ENCODE peak calls at places on chromosomes 2 and 18, in ten cellular contexts. F is MM.1S, N is Panc1, U is AG04450, K is HL-60, C is PC-3, E is kidney epithelial cell, G is HFF-Myc, M is pancreas, Q is foreskin fibroblast. D is an unnamed sample.

GRCh38 chr2:157875720-157876065 is 437 bp downstream of the ACVR1 start:
- DNase-seq in K (no peak), E (no peak), M (no peak), G (no peak), U (no peak), N (no peak), Q (no peak), F (peak; percentile 54), C (peak; percentile 36), D (no peak)

GRCh38 chr18:36856815-36857214 is 27.9 kb downstream of the KIAA1328 start:
- DNase-seq in U (no peak), K (no peak), N (no peak), G (no peak), Q (no peak), E (no peak), C (no peak), F (no peak), M (no peak), D (no peak)

GRCh38 chr2:101306410-101306809 is 2.1 kb downstream of the RNF149 start:
- DNase-seq in K (peak; percentile 57), F (peak; percentile 17), Q (peak; percentile 18), U (no peak), M (peak; percentile 49), N (no peak), E (no peak), C (no peak), G (no peak), D (no peak)

GRCh38 chr2:235505210-235505741 is 11.4 kb downstream of the AGAP1 start:
- DNase-seq in N (no peak), M (peak; percentile 63), U (no peak), C (peak; percentile 65), G (no peak), E (no peak), K (no peak), Q (no peak), F (no peak), D (no peak)

GRCh38 chr18:51342815-51343214 is 145.3 kb upstream of the MEX3C start:
- DNase-seq in K (no peak), G (peak; percentile 10), C (peak; percentile 65), N (no peak), Q (peak; percentile 16), E (peak; percentile 56), U (no peak), M (no peak), F (peak; percentile 22), D (no peak)

GRCh38 chr2:128578406-128579385 is 260.0 kb upstream of the HS6ST1 start:
- DNase-seq in N (no peak), U (no peak), G (peak; percentile 52), E (no peak), M (no peak), F (no peak), K (no peak), C (no peak), Q (peak; percentile 72), D (no peak)

GRCh38 chr2:185825557-185825956 is 87.0 kb downstream of the FSIP2 start:
- DNase-seq in Q (no peak), E (no peak), K (no peak), F (no peak), U (no peak), N (no peak), C (no peak), M (no peak), G (no peak), D (no peak)

GRCh38 chr18:8661754-8662573 is 43.4 kb upstream of the MTCL1 start:
- DNase-seq in M (peak; percentile 19), G (peak; percentile 30), U (no peak), C (peak; percentile 53), K (no peak), N (no peak), E (peak; percentile 59), Q (peak; percentile 42), F (peak; percentile 44), D (no peak)

GRCh38 chr18:31281437-31281836 is 36.5 kb upstream of the DSG1 start:
- DNase-seq in E (no peak), Q (no peak), G (no peak), U (no peak), F (no peak), C (no peak), M (no peak), K (no peak), N (no peak), D (no peak)

DNA sequence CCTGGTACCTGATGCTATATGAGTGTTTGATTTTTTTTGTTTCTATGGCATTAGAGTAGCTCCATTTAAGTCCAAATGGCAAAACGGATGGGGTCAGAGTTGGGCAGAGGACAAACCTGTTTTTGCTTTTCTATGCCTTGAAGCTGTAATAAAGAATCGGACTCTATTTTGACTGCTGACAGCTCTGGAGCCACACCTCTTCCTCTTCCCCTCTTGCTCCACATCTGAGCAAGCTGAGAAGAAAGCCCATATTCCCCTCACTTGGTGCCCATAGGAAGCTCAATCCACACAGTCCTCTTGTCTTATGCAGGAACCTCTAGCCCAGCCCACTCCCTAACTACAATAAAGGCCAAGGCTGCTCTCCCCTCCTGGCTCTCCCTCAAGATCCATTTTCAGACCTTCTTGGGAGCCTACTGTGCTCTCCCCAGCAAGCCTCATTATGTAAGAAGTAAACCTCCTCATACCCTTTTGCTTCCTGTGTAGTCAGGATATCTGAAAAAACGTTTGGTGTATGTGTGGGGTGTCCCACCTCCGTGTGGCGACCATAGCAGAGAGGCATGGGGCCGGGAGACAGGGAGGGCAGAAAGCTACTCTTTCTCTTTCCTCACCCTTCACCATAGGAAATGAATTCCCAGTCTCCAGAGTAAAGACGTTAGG is 42.0 kb upstream of the RAPGEF4 start:
- DNase-seq in N (no peak), G (peak; percentile 40), M (no peak), E (no peak), F (no peak), K (peak; percentile 52), C (peak; percentile 68), Q (peak; percentile 76), U (no peak), D (no peak)
- H3K4me3 ChIP-seq in N (no peak overlapping the region), G (no peak overlapping the region), M (no peak overlapping the region), E (no peak overlapping the region), F (no peak overlapping the region), K (no peak overlapping the region), C (peak overlapping the region; percentile 33), Q (no peak overlapping the region), U (no peak overlapping the region), D (no peak overlapping the region)

DNA sequence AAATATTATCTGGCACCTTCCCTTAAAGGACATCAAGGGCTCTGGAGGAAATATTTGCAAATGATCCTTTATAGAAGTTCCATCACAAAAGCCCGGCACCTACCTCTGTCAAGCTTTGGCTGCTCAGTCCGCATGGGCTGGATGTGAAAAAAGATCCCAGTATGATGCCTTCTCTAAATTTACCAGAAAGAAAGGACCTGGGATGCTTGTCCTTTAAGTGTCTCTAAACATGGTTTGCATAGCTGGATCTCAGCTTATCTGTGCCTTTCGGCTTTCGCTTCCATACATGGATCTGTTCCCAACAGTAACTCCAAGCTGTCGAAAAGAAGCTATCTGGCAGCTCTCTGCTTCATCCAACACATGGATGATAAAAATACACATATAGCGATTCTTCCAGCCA is 60.4 kb upstream of the SLC8A1 start:
- DNase-seq in Q (peak; percentile 8), M (no peak), U (no peak), E (no peak), G (no peak), F (no peak), C (no peak), K (no peak), N (no peak), D (no peak)
- H3K4me3 ChIP-seq in Q (no peak overlapping the region), M (no peak overlapping the region), U (no peak overlapping the region), E (no peak overlapping the region), G (no peak overlapping the region), F (no peak overlapping the region), C (peak overlapping the region; percentile 57), K (peak overlapping the region; percentile 9), N (no peak overlapping the region), D (no peak overlapping the region)

GRCh38 chr2:9846554-9846953 is 3.3 kb downstream of the TAF1B start:
- DNase-seq in N (no peak), F (no peak), Q (peak; percentile 55), U (no peak), G (no peak), C (peak; percentile 75), M (no peak), E (no peak), K (no peak), D (no peak)

GRCh38 chr2:9844036-9844483 is 786 bp downstream of the TAF1B start:
- DNase-seq in C (peak; percentile 40), F (peak; percentile 32), N (no peak), G (no peak), M (no peak), K (peak; percentile 15), Q (peak; percentile 64), U (no peak), E (no peak), D (no peak)

GRCh38 chr2:9842487-9843228 is 616 bp upstream of the TAF1B start:
- DNase-seq in C (no peak), Q (no peak), F (no peak), G (no peak), E (no peak), U (no peak), M (no peak), K (no peak), N (no peak), D (no peak)

GRCh38 chr2:9843229-9844035 is at the start of gene TAF1B:
- DNase-seq in F (peak; percentile 92), U (peak; percentile 75), M (peak; percentile 80), Q (peak; percentile 98), E (peak; percentile 84), K (peak; percentile 73), N (peak; percentile 74), G (peak; percentile 90), C (peak; percentile 96), D (peak; percentile 96)

GRCh38 chr2:9844581-9844980 is 1.3 kb downstream of the TAF1B start:
- DNase-seq in E (no peak), Q (peak; percentile 51), M (no peak), N (no peak), K (no peak), U (no peak), C (peak; percentile 57), F (peak; percentile 59), G (peak; percentile 31), D (no peak)
- H3K4me3 ChIP-seq in E (peak overlapping the region; percentile 82), Q (peak overlapping the region; percentile 66), M (no peak overlapping the region), N (peak overlapping the region; percentile 97), K (no peak overlapping the region), U (peak overlapping the region; percentile 78), C (peak overlapping the region; percentile 75), F (peak overlapping the region; percentile 86), G (peak overlapping the region; percentile 72), D (peak overlapping the region; percentile 90)

DNA sequence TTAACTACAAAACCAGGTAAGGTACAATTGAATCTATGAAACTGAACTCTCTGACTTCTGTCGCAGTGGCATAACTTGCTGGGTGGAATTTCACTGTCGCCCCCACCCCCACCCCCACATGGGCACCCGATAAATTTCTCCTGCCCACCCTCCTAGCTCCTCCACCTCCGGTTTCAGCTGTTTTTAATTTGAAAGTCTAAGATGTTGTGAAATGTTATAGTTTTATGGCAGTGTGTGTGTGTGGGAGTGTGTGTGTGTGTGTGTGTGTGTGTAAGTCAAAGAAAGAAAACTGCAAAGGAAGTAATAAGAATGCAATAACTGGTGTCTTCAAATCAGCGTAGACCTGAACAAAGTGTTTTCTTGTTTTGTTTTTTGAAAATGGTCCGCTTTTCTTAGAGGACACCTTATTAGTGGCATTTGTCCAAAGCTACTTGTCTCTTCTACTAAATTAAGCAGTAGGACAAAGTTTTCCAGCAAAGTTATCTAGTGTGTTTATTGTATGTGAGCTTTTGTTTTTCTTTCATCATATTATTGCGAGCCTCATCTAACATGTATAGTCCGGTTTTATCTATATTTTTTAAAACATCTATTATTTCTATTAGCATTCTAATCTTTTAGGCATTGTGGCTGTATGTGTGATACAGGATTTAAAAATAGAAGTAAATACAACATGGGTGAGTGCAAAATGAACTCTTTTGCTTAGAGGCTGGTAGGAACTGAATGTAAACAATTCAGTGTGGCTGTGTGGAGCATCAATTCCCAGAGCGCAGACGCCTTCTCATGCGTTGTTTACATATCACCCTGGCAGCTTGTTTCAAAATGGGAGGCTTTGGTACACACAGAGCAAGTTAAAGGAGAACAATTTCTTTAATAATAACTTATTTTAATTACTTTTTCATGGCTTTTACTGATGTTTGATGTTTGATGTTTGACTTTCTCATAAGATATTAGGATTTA is 610 bp downstream of the DTNA start:
- DNase-seq in N (no peak), K (no peak), U (no peak), C (no peak), E (no peak), F (no peak), M (no peak), G (peak; percentile 52), Q (peak; percentile 82), D (no peak)
- H3K4me3 ChIP-seq in N (peak overlapping the region; percentile 17), K (no peak overlapping the region), U (peak overlapping the region; percentile 59), C (no peak overlapping the region), E (peak overlapping the region; percentile 27), F (no peak overlapping the region), M (no peak overlapping the region), G (peak overlapping the region; percentile 37), Q (peak overlapping the region; percentile 56), D (no peak overlapping the region)